ENCODE peak calls at places on chromosome 7, in ten cellular contexts. F is fibroblast of the conjunctiva; Y is effector CD4-positive, alpha-beta T cell; H is NCI-H1417 treated with DMSO at 0.1 percent for 48 hours; A is naive thymus-derived CD8-positive, alpha-beta T cell; O is dorsolateral prefrontal cortex; M is iPS-NIHi11; S is stimulated activated CD4-positive, alpha-beta T cell treated with anti-CD3 and anti-CD28 coated beads, Interleukin-4, amount 100 ng/mL, for 1 hour; G is activated CD4-positive, alpha-beta T cell treated with anti-CD3 and anti-CD28 coated beads, Interleukin-2, amount 10 ng/mL, durations not matched to agents 7 days and 5 days; C is astrocyte. K is an unnamed sample.

GRCh38 chr7:48708635-48709034 is 215.7 kb upstream of the CDC14C start:
- DNase-seq in F (no peak), Y (no peak), H (no peak), A (no peak), O (no peak), M (no peak), S (no peak), G (no peak), C (no peak), K (no peak)

GRCh38 chr7:132276252-132276651 is 300.0 kb downstream of the PLXNA4 start:
- DNase-seq in F (no peak), Y (no peak), H (no peak), A (no peak), O (no peak), M (no peak), S (no peak), G (no peak), C (no peak), K (peak; percentile 47)

GRCh38 chr7:23458044-23458443 is 12.2 kb downstream of the IGF2BP3 start:
- DNase-seq in F (no peak), Y (no peak), H (no peak), A (no peak), O (no peak), M (no peak), S (no peak), G (no peak), C (peak; percentile 43), K (no peak)

GRCh38 chr7:151426486-151426905 is 13.4 kb downstream of the CRYGN start:
- DNase-seq in F (peak; percentile 84), Y (no peak), H (no peak), A (no peak), O (peak; percentile 21), M (no peak), S (no peak), G (no peak), C (peak; percentile 97), K (no peak)

GRCh38 chr7:40865441-40866233 is 730.8 kb downstream of the SUGCT start:
- DNase-seq in F (no peak), Y (no peak), H (no peak), A (no peak), O (no peak), M (no peak), S (no peak), G (no peak), C (no peak), K (no peak)

GRCh38 chr7:42159150-42159549 is 77.9 kb downstream of the GLI3 start:
- DNase-seq in F (no peak), Y (no peak), H (no peak), A (no peak), O (no peak), M (no peak), S (no peak), G (no peak), C (no peak), K (no peak)

GRCh38 chr7:134448359-134449229 is 10.3 kb downstream of the AKR1B1 start:
- DNase-seq in F (peak; percentile 68), Y (no peak), H (no peak), A (no peak), O (no peak), M (no peak), S (no peak), G (no peak), C (peak; percentile 80), K (no peak)

GRCh38 chr7:66296-66695 is 126.1 kb upstream of the FAM20C start:
- DNase-seq in F (no peak), Y (no peak), H (no peak), A (no peak), O (no peak), M (no peak), S (no peak), G (no peak), C (no peak), K (no peak)

K was measured in SK-N-SH.